ENCODE peak calls at places on chromosomes 5 and 9, in five cellular contexts. W is cardiac muscle cell, L is type B pancreatic cell, V is NCI-H345, B is ovary. Y is an unnamed sample.

GRCh38 chr5:179153341-179153901 is 93.2 kb downstream of the ZNF354C start:
- DNase-seq in W (no peak), L (no peak), V (no peak), B (no peak), Y (no peak)

GRCh38 chr5:140466981-140467742 is 65.5 kb downstream of the ANKHD1 start:
- DNase-seq in W (no peak), L (no peak), V (no peak), B (no peak), Y (no peak)

GRCh38 chr9:132591751-132592314 is 9.4 kb downstream of the BARHL1 start:
- DNase-seq in W (no peak), L (no peak), V (no peak), B (no peak), Y (no peak)

GRCh38 chr9:136024696-136025316 is 63.6 kb upstream of the UBAC1 start:
- DNase-seq in W (no peak), L (peak), V (no peak), B (peak), Y (no peak)

GRCh38 chr9:75589497-75589896 is 301.0 kb upstream of the PCSK5 start:
- DNase-seq in W (no peak), L (no peak), V (no peak), B (no peak), Y (no peak)

GRCh38 chr9:1759009-1759408 is 256.1 kb upstream of the SMARCA2 start:
- DNase-seq in W (no peak), L (no peak), V (no peak), B (no peak), Y (no peak)

GRCh38 chr5:57033103-57033502 is 81.2 kb upstream of the MIER3 start:
- DNase-seq in W (no peak), L (no peak), V (no peak), B (no peak), Y (no peak)

GRCh38 chr5:151448038-151448985 is 909 bp downstream of the SLC36A1 start:
- DNase-seq in W (peak), L (no peak), V (peak), B (no peak), Y (no peak)

GRCh38 chr5:134732819-134733218 is 5.5 kb upstream of the CAMLG start:
- DNase-seq in W (no peak), L (no peak), V (no peak), B (no peak), Y (no peak)

GRCh38 chr5:148938535-148938907 is 112.1 kb downstream of the ADRB2 start:
- DNase-seq in W (no peak), L (no peak), V (peak), B (no peak), Y (no peak)

GRCh38 chr5:1004598-1005361 is 3.8 kb upstream of the NKD2 start:
- DNase-seq in W (peak), L (peak), V (peak), B (peak), Y (no peak)

Y was measured in vagina.